ENCODE peak calls at places on chromosomes 4 and X, in four cellular contexts. C is memory B cell; E is fibroblast of gingiva; G is CD8-positive, alpha-beta memory T cell. F is an unnamed sample.

GRCh38 chr4:3517731-3518510 is 14.3 kb downstream of the LRPAP1 start:
- DNase-seq in C (no peak), E (no peak), G (no peak), F (peak; percentile 72)

GRCh38 chrX:149073464-149073863 is 431.6 kb downstream of the IDS start:
- DNase-seq in C (no peak), E (no peak), G (no peak), F (no peak)

GRCh38 chr4:138241281-138242075 is 671 bp downstream of the SLC7A11 start:
- DNase-seq in C (no peak), E (peak; percentile 71), G (no peak), F (no peak)

GRCh38 chrX:137431693-137432488 is 134.0 kb upstream of the ZIC3 start:
- DNase-seq in C (no peak), E (no peak), G (no peak), F (no peak)

GRCh38 chr4:83118869-83119268 is 4.3 kb upstream of the PLAC8 start:
- DNase-seq in C (no peak), E (peak; percentile 79), G (no peak), F (no peak)

GRCh38 chr4:5732158-5732557 is 21.2 kb downstream of the EVC start:
- DNase-seq in C (no peak), E (no peak), G (no peak), F (no peak)

GRCh38 chrX:139720136-139720535 is 12.2 kb upstream of the MCF2 start:
- DNase-seq in C (no peak), E (peak; percentile 1), G (no peak), F (no peak)

GRCh38 chr4:181077416-181077815 is 1165.8 kb upstream of the TENM3 start:
- DNase-seq in C (no peak), E (peak; percentile 39), G (no peak), F (no peak)

GRCh38 chr4:161320377-161320776 is 843.4 kb downstream of the FSTL5 start:
- DNase-seq in C (no peak), E (no peak), G (no peak), F (no peak)

GRCh38 chrX:38154818-38155217 is 65.9 kb downstream of the SRPX start:
- DNase-seq in C (no peak), E (peak; percentile 77), G (no peak), F (no peak)

F was measured in left lung.